ENCODE peak calls at places on chromosomes 16 and 17, in five cellular contexts. N, L, W, Z and Y are unnamed samples.

GRCh38 chr17:10025976-10026785 is 121.1 kb upstream of the RCVRN start:
- DNase-seq in N (no peak), L (no peak), W (no peak), Z (no peak), Y (no peak)

GRCh38 chr16:8346291-8346690 is 244.0 kb downstream of the TMEM114 start:
- DNase-seq in N (no peak), L (no peak), W (no peak), Z (no peak), Y (no peak)

GRCh38 chr16:20094157-20094556 is 20.5 kb upstream of the GPR139 start:
- DNase-seq in N (no peak), L (no peak), W (no peak), Z (no peak), Y (no peak)

GRCh38 chr17:72416054-72416691 is 295.4 kb downstream of the SOX9 start:
- DNase-seq in N (peak), L (no peak), W (peak), Z (no peak), Y (peak)

GRCh38 chr17:78862073-78863023 is 21.7 kb upstream of the USP36 start:
- DNase-seq in N (peak), L (peak), W (peak), Z (peak), Y (no peak)

GRCh38 chr17:13797863-13798262 is 196.1 kb upstream of the HS3ST3A1 start:
- DNase-seq in N (peak), L (no peak), W (no peak), Z (no peak), Y (no peak)

GRCh38 chr16:30778549-30779244 is 8.3 kb downstream of the ZNF629 start:
- DNase-seq in N (no peak), L (no peak), W (peak), Z (no peak), Y (no peak)

GRCh38 chr16:81692571-81692970 is 86.5 kb upstream of the PLCG2 start:
- DNase-seq in N (no peak), L (no peak), W (no peak), Z (no peak), Y (no peak)

GRCh38 chr16:11401161-11402050 is 56.1 kb downstream of the RMI2 start:
- DNase-seq in N (no peak), L (no peak), W (no peak), Z (no peak), Y (peak)

GRCh38 chr16:66512589-66513404 is 37.1 kb downstream of the TK2 start:
- DNase-seq in N (peak), L (no peak), W (peak), Z (no peak), Y (no peak)

GRCh38 chr16:25372716-25373115 is 115.1 kb upstream of the ZKSCAN2 start:
- DNase-seq in N (no peak), L (no peak), W (no peak), Z (no peak), Y (no peak)

GRCh38 chr16:17866991-17867390 is 396.2 kb upstream of the XYLT1 start:
- DNase-seq in N (no peak), L (no peak), W (no peak), Z (no peak), Y (no peak)

GRCh38 chr17:50026901-50027638 is 28.8 kb upstream of the ITGA3 start:
- DNase-seq in N (peak), L (peak), W (peak), Z (no peak), Y (no peak)

GRCh38 chr17:10716218-10716617 is 13.6 kb downstream of the TMEM220 start:
- DNase-seq in N (no peak), L (no peak), W (no peak), Z (no peak), Y (no peak)

GRCh38 chr16:29107299-29107698 is 122.4 kb downstream of the LAT start:
- DNase-seq in N (no peak), L (peak), W (no peak), Z (no peak), Y (no peak)

GRCh38 chr16:23025692-23026305 is 123.5 kb downstream of the USP31 start:
- DNase-seq in N (no peak), L (no peak), W (no peak), Z (no peak), Y (no peak)

GRCh38 chr16:90057738-90058173 is 19.4 kb downstream of the PRDM7 start:
- DNase-seq in N (peak), L (no peak), W (peak), Z (peak), Y (no peak)

GRCh38 chr16:1447965-1448364 is 3.6 kb upstream of the CCDC154 start:
- DNase-seq in N (no peak), L (no peak), W (no peak), Z (no peak), Y (no peak)

GRCh38 chr16:79645701-79646100 is 45.2 kb upstream of the MAF start:
- DNase-seq in N (no peak), L (no peak), W (no peak), Z (no peak), Y (no peak)

GRCh38 chr16:87392823-87393679 is 915 bp downstream of the MAP1LC3B start:
- DNase-seq in N (no peak), L (peak), W (peak), Z (no peak), Y (peak)

GRCh38 chr17:42474270-42474669 is 15.6 kb downstream of the ATP6V0A1 start:
- DNase-seq in N (no peak), L (no peak), W (no peak), Z (no peak), Y (no peak)

DNA sequence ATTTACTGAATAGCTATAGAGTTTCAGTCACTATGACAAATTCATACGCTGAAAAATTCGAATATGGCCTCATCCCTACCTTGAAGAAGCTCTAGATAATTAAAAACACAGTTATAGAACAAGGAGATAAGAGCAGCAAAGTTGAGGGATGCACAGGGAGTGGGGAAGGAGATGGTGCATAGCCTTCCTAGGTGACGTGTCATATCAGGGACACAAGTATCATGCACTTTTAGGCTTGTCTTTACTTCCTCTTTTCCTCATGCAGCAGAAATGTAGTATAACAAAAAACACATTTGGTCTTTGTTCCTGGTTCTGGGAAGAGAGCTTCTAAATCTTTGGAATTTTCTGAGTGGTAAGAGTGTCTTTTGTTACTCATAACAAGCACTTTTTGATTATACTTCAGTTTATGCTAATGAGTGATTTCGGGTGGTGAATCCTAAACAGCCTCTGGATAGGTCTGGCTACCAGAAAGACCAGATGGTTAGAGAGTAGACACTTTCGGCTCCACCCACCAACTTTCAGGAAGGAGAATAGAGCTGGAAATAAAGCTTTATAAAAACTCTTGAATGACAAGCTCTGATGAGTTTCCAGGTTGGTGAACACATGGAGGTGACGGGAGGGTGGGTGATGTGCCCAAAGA is 341.4 kb downstream of the UTP18 start:
- DNase-seq in N (no peak), L (no peak), W (no peak), Z (no peak), Y (no peak)
- H3K27ac ChIP-seq in N (no peak), L (no peak), W (no peak), Z (no peak), Y (no peak)

GRCh38 chr16:73530529-73530928 is 482.6 kb upstream of the ZFHX3 start:
- DNase-seq in N (no peak), L (no peak), W (no peak), Z (no peak), Y (no peak)
- H3K27ac ChIP-seq in N (no peak), L (no peak), W (no peak), Z (no peak), Y (no peak)

GRCh38 chr16:15548482-15548891 is 94.5 kb downstream of the MARF1 start:
- DNase-seq in N (peak), L (no peak), W (no peak), Z (no peak), Y (no peak)

GRCh38 chr16:15553313-15554088 is 89.5 kb downstream of the MARF1 start:
- DNase-seq in N (no peak), L (no peak), W (no peak), Z (no peak), Y (no peak)

GRCh38 chr16:15556130-15556529 is 86.8 kb downstream of the MARF1 start:
- DNase-seq in N (no peak), L (no peak), W (no peak), Z (no peak), Y (no peak)

GRCh38 chr16:15557258-15557657 is 85.7 kb downstream of the MARF1 start:
- DNase-seq in N (no peak), L (no peak), W (no peak), Z (no peak), Y (no peak)

GRCh38 chr16:15552507-15552906 is 90.4 kb downstream of the MARF1 start:
- DNase-seq in N (no peak), L (no peak), W (no peak), Z (no peak), Y (no peak)
- H3K27ac ChIP-seq in N (no peak), L (no peak), W (no peak), Z (no peak), Y (no peak)

DNA sequence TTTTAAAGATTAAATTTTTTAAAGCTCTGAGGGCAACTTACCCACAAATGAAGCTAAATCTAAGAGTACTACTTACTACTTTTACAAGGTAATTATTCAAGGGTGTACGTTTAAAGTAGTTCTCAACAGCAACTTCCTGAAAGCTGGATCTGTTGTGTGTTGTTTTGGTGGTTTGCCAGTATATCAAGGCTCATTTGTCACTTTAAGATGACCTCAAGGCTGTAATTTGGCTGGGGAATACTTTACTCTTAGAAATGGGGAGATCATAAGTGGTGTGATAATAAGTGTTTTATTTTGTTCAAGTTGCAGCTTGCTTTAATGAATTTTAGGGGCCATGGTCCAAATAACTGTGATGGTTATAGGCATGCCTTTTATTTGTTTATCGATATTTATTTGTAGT is 30.4 kb downstream of the AP2B1 start:
- DNase-seq in N (no peak), L (no peak), W (no peak), Z (no peak), Y (no peak)
- H3K27ac ChIP-seq in N (no peak), L (no peak), W (no peak), Z (no peak), Y (no peak)

GRCh38 chr16:3087836-3088235 is 11.3 kb downstream of the ZSCAN10 start:
- DNase-seq in N (no peak), L (no peak), W (no peak), Z (no peak), Y (no peak)

GRCh38 chr16:3087243-3087791 is 11.8 kb downstream of the ZSCAN10 start:
- DNase-seq in N (no peak), L (no peak), W (peak), Z (no peak), Y (no peak)

GRCh38 chr16:3084969-3085670 is 14.0 kb downstream of the ZSCAN10 start:
- DNase-seq in N (no peak), L (no peak), W (no peak), Z (no peak), Y (no peak)

GRCh38 chr16:3086596-3087242 is 12.4 kb downstream of the ZSCAN10 start:
- DNase-seq in N (no peak), L (no peak), W (peak), Z (no peak), Y (no peak)

DNA sequence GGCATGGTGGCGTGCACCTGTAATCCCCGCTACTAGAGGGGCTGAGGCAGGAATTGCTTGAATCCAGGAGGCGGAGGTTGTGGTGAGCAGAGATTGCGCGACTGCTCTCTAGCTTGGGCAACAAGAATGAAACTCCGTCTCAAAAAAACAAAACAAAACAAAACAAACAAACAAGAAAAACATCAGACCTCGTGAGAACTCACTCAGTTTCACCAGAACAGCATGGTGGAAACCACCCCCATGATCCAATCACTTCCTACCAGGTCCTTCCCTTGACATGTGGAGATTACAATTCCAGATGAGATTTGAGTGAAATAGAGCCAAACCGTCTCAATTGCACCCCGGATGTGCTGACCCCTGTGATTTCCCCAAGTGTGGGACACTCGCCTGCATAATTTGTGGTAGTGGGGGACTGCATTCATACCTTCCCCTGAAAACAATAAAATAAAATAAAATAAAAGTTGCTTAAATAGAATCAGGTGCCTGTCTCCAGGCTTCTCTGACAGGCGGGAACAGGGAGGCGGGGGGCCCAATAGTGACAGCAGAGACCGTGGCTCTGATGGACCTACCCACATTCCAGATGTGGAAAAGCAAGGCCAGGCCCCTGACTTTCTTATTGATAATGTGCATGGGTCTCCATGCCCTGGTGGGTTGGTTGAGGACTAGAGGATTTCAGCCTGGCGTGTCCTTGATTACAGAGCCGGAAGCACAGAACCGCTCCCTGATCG is 13.1 kb downstream of the ZSCAN10 start:
- DNase-seq in N (no peak), L (no peak), W (no peak), Z (no peak), Y (no peak)
- H3K27ac ChIP-seq in N (no peak), L (no peak), W (no peak), Z (no peak), Y (no peak)

DNA sequence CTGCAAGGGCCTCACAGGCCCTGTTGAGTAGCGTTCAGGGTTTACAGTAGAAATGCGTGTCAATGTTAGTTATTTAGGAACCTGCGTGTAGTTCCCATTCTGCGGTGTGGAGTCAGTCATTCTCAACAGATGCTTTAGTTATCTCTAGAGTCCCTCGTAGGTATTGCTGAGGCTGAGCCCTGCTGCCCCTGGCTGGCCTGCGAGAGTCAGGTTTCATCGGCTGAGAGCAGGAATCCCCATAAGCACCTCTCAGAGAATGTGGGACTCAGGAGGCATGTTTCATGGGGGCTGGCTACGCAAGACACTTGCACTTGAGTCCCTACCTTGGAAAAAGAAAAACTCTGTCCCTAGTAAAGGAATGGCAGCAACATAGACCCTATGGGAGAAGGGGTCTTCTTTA is 347.5 kb upstream of the ASIC2 start:
- DNase-seq in N (no peak), L (no peak), W (no peak), Z (no peak), Y (no peak)
- H3K27ac ChIP-seq in N (no peak), L (no peak), W (no peak), Z (no peak), Y (no peak)

GRCh38 chr16:70726869-70727494 is 41.1 kb upstream of the MTSS2 start:
- DNase-seq in N (no peak), L (no peak), W (peak), Z (no peak), Y (no peak)

GRCh38 chr16:70725912-70726828 is 40.3 kb upstream of the MTSS2 start:
- DNase-seq in N (no peak), L (peak), W (peak), Z (no peak), Y (peak)

GRCh38 chr16:70723740-70724145 is 37.9 kb upstream of the MTSS2 start:
- DNase-seq in N (no peak), L (no peak), W (no peak), Z (no peak), Y (no peak)

GRCh38 chr16:70724146-70725023 is 38.5 kb upstream of the MTSS2 start:
- DNase-seq in N (no peak), L (no peak), W (no peak), Z (no peak), Y (no peak)

DNA sequence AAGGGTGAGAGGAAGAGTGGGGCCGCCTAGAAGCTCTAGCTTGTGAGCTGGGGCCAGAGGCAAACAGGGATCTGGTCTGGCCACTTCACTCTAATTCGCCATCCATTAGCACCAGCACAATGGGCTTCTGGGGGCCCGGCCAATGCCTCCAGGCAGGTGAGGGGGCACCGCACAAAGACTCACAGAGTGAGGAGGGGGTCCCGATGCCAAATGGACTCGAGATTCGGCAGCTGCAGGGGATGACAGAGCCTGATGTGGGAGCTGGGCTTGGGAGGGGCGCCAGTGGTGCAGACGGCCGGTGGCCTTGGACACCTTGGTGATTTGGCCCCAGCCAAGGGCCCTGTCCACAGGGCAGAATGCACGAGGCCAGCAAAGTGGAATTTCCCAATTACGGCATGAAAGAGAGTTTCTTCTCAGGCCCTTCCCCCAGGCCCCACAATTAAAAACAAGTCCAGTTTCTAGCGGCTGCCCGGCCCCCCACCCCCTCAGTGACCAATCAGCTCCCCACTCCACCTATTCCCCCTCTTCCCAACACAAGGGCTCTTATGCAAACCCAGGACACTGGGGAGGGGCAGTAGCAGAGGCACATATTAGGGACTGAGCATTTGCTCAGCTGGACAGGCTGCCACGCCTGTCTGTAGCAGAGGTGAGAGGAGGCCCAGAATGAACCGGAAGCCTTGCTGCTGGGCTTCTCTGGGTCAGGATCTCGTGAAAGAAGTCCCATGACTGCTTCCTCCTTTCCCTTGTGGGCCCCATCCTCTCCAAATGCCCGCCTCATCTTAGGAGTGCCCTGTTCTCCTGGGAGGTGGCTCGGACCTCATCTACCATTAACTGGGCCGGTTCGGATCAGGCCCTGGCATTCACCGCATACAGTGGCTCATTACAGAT is 39.4 kb upstream of the MTSS2 start:
- DNase-seq in N (no peak), L (no peak), W (no peak), Z (no peak), Y (peak)
- H3K27ac ChIP-seq in N (no peak), L (peak), W (peak), Z (peak), Y (peak)

GRCh38 chr16:4371481-4372314 is at the start of gene VASN:
- DNase-seq in N (no peak), L (peak), W (peak), Z (no peak), Y (peak)
- H3K27ac ChIP-seq in N (no peak), L (peak), W (peak), Z (peak), Y (peak)

DNA sequence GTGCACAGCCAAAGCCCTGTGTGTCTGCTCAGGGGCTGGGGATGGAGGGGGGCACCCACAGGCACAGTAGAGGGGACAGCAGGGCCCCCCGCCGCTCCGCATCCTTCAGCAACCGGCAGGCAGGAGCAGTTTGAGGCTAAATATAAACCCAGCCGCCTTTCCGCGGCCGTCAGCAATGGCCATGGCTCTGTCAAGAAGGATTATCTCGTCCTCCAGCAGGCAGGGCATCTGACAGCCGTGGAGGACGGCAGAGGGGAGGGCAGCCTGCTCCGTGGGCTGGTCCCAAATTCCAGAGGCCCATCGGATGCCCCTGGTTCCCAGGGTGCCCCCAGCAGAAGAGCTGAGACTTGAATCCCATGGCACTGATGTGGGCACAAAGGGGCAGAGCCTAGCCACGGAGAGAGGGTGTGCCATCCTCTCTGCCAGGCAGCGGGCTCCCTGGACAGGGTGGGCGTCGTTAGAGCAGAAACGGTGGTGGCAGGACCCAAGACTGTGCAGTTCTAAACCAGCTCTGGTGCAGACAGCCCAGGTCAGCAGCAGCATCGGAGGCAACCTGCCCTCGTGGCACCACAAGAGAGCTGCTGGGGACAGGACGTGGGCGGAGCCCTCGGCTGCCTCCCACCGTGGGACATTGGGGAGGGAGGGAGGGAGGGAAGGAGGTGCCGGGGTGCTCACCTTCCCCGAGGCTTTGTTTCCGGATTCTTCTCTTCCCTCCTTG is 198.8 kb upstream of the CIBAR2 start:
- DNase-seq in N (no peak), L (no peak), W (no peak), Z (no peak), Y (no peak)
- H3K27ac ChIP-seq in N (no peak), L (no peak), W (peak), Z (no peak), Y (peak)